ENCODE peak calls at places on chromosome 19, in five cellular contexts. L, G, T, Y and Q are unnamed samples.

GRCh38 chr19:8681345-8682021 is 17.1 kb downstream of the ACTL9 start:
- DNase-seq in Y (no peak), L (no peak), G (no peak), T (no peak), Q (no peak)

GRCh38 chr19:19336597-19336996 is 16.0 kb downstream of the MAU2 start:
- DNase-seq in T (no peak), Y (no peak), G (no peak), L (no peak), Q (no peak)

GRCh38 chr19:12665646-12666304 is 767 bp downstream of the MAN2B1 start:
- DNase-seq in Y (peak), G (no peak), L (no peak), T (no peak), Q (no peak)

GRCh38 chr19:4059931-4060620 is 6.6 kb downstream of the ZBTB7A start:
- DNase-seq in L (peak), T (peak), G (no peak), Y (peak), Q (peak)

GRCh38 chr19:13029893-13030292 is 34.6 kb downstream of the NFIX start:
- DNase-seq in G (no peak), T (no peak), L (no peak), Y (no peak), Q (no peak)

GRCh38 chr19:900302-901111 is 7.2 kb downstream of the RNU6-9 start:
- DNase-seq in L (no peak), Y (no peak), T (no peak), G (no peak), Q (no peak)

GRCh38 chr19:33758541-33759013 is 38.1 kb upstream of the KCTD15 start:
- DNase-seq in G (no peak), Y (no peak), L (no peak), T (no peak), Q (no peak)

GRCh38 chr19:41792513-41793413 is 3.6 kb upstream of the CEACAM3 start:
- DNase-seq in L (no peak), Y (peak), G (peak), T (no peak), Q (no peak)

GRCh38 chr19:12913011-12913561 is 6.0 kb downstream of the SYCE2 start:
- DNase-seq in T (peak), L (peak), Y (no peak), G (peak), Q (peak)

GRCh38 chr19:7366701-7367420 is 18.1 kb downstream of the ARHGEF18 start:
- DNase-seq in G (peak), L (no peak), Y (no peak), T (no peak), Q (no peak)

GRCh38 chr19:752652-753517 is 2.0 kb downstream of the MISP start:
- DNase-seq in G (peak), Y (no peak), L (peak), T (peak), Q (no peak)

GRCh38 chr19:17303940-17304267 is 679 bp upstream of the ABHD8 start:
- DNase-seq in T (no peak), G (no peak), Y (peak), L (peak), Q (no peak)
- TF ChIP-seq CTCF in T (no peak), G (no peak), Y (no peak), L (no peak), Q (no peak)

GRCh38 chr19:44757735-44758505 is 9.4 kb downstream of the BCL3 start:
- DNase-seq in Y (peak), G (no peak), L (peak), T (peak), Q (peak)
- H3K27ac ChIP-seq in Y (peak), G (peak), L (peak), T (peak), Q (peak)

GRCh38 chr19:38975214-38975860 is at the start of gene FBXO17:
- DNase-seq in T (peak), G (peak), L (peak), Y (no peak), Q (peak)

GRCh38 chr19:38971672-38972071 is 3.9 kb downstream of the FBXO17 start:
- DNase-seq in G (no peak), L (no peak), Y (no peak), T (no peak), Q (no peak)

GRCh38 chr19:38975861-38976271 is 324 bp upstream of the FBXO17 start:
- DNase-seq in Y (no peak), G (peak), T (no peak), L (no peak), Q (peak)

GRCh38 chr19:38977445-38978314 is 2.1 kb upstream of the FBXO17 start:
- DNase-seq in L (no peak), G (peak), Y (no peak), T (no peak), Q (no peak)

DNA sequence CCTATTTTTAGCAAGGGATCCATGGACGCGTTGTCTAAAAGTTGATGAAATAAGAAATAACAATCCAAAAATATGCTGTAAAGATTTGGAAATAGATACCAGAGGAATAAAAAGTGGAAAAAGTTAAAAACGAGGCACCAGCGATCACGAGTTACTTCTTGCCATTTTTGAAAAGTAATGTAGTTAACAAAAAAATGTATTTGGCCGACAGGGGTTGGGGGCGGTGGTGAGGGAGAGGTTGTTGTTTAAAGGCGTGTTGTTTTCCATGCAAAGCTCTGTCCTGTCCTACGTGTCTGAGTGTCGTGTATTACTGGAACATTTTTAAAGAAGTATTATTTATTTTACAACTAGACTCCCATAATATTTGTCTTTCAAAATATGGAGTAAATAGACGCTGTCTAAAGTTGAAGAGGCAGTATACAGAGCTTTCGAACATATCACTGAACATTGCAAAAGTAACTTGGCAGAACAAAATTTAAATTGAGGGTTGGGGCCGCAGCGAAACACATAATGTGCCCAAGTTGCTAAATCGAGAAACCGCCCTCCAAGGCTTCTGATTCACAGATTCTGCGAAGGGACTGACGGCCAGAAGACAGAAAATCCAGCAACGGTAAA is 836 bp downstream of the FBXO17 start:
- DNase-seq in T (no peak), Y (no peak), G (no peak), L (no peak), Q (peak)
- H3K4me3 ChIP-seq in T (peak), Y (peak), G (peak), L (peak), Q (peak)

GRCh38 chr19:30046522-30046921 is 104.5 kb downstream of the URI1 start:
- DNase-seq in L (no peak), T (no peak), G (peak), Y (no peak), Q (no peak)
- TF ChIP-seq CTCF in L (no peak), T (no peak), G (peak), Y (peak), Q (no peak)

GRCh38 chr19:55801416-55801815 is 30.4 kb downstream of the NLRP11 start:
- DNase-seq in T (no peak), L (no peak), G (no peak), Y (no peak), Q (no peak)
- H3K27ac ChIP-seq in T (no peak), L (no peak), G (no peak), Y (no peak), Q (no peak)

GRCh38 chr19:54791476-54791875 is 11.9 kb upstream of the KIR2DL4 start:
- DNase-seq in Y (no peak), G (no peak), L (no peak), T (no peak), Q (no peak)

GRCh38 chr19:54790711-54791110 is 12.7 kb upstream of the KIR2DL4 start:
- DNase-seq in Y (no peak), G (no peak), L (no peak), T (no peak), Q (no peak)

GRCh38 chr19:54795763-54796162 is 7.6 kb upstream of the KIR2DL4 start:
- DNase-seq in T (no peak), Y (no peak), L (no peak), G (no peak), Q (no peak)

GRCh38 chr19:54792814-54793213 is 10.6 kb upstream of the KIR2DL4 start:
- DNase-seq in Y (no peak), L (no peak), T (no peak), G (no peak), Q (no peak)
- H3K4me3 ChIP-seq in Y (peak), L (no peak), T (no peak), G (no peak), Q (peak)

GRCh38 chr19:2110822-2111221 is 14.1 kb downstream of the IZUMO4 start:
- DNase-seq in G (no peak), Y (no peak), L (no peak), T (no peak), Q (no peak)
- TF ChIP-seq CTCF in G (no peak), Y (peak), L (no peak), T (no peak), Q (no peak)

GRCh38 chr19:28425431-28425931 is 787.5 kb downstream of the UQCRFS1 start:
- DNase-seq in L (no peak), G (peak), T (no peak), Y (no peak), Q (no peak)
- H3K27ac ChIP-seq in L (no peak), G (peak), T (no peak), Y (no peak), Q (no peak)

DNA sequence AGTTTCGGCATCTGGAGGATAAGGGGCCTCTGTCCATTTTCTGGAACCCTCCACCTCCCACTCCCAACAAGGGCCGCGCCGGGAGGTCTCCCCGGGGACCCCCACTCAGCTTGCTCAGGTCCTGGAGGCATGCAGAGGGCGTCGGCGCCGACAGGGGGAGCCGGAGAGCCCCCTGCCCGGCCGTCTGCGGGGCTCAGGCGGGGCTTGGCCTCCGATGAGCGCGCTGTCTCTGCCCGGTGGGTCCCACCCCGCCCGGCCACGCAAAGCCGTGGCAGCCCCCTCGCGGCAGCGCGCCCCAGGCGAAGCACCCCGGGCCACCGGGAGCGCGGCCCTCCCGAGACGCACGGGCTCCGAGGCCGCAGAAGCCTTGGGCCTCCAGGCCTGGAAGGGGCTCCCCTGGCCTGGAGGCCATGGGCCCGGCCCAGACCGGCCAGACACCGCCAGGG is 149.7 kb upstream of the ZNF536 start:
- DNase-seq in Y (no peak), L (no peak), G (no peak), T (no peak), Q (no peak)
- H3K4me3 ChIP-seq in Y (no peak), L (no peak), G (no peak), T (no peak), Q (peak)